ENCODE peak calls at places on chromosomes 4 and X, in six cellular contexts. X is HCT116, V is GM12891, O is IMR-90, P is ovary, H is stomach. N is an unnamed sample.

GRCh38 chrX:103774070-103774642 is 2.5 kb upstream of the PLP1 start:
- DNase-seq in X (peak), V (no peak), O (peak), P (no peak), H (no peak), N (no peak)

GRCh38 chr4:123986268-123986798 is 589.7 kb downstream of the SPRY1 start:
- DNase-seq in X (no peak), V (no peak), O (peak), P (peak), H (no peak), N (peak)

GRCh38 chrX:103629295-103630170 is 758 bp downstream of the TCEAL1 start:
- DNase-seq in X (no peak), V (no peak), O (peak), P (peak), H (peak), N (peak)

GRCh38 chr4:30776921-30777415 is 56.8 kb downstream of the PCDH7 start:
- DNase-seq in X (no peak), V (no peak), O (no peak), P (no peak), H (no peak), N (no peak)

GRCh38 chr4:146095091-146095690 is 80.3 kb upstream of the LSM6 start:
- DNase-seq in X (peak), V (no peak), O (peak), P (no peak), H (no peak), N (peak)

GRCh38 chrX:40130207-40130606 is 32.4 kb upstream of the BCOR start:
- DNase-seq in X (peak), V (no peak), O (peak), P (no peak), H (no peak), N (no peak)

GRCh38 chrX:38514014-38514854 is 47.1 kb upstream of the TSPAN7 start:
- DNase-seq in X (no peak), V (no peak), O (no peak), P (no peak), H (no peak), N (no peak)

GRCh38 chrX:18617351-18617750 is 54.6 kb downstream of the RS1 start:
- DNase-seq in X (peak), V (no peak), O (peak), P (no peak), H (no peak), N (peak)

GRCh38 chr4:52201705-52202104 is 150.6 kb downstream of the SPATA18 start:
- DNase-seq in X (no peak), V (no peak), O (no peak), P (no peak), H (no peak), N (no peak)

GRCh38 chr4:83855044-83855443 is 319.1 kb downstream of the GPAT3 start:
- DNase-seq in X (peak), V (no peak), O (peak), P (no peak), H (no peak), N (no peak)

GRCh38 chr4:35358001-35358584 is 886.2 kb downstream of the ARAP2 start:
- DNase-seq in X (peak), V (no peak), O (no peak), P (no peak), H (no peak), N (no peak)

GRCh38 chr4:97367878-97368277 is 775.4 kb downstream of the STPG2 start:
- DNase-seq in X (peak), V (no peak), O (no peak), P (no peak), H (no peak), N (no peak)

GRCh38 chr4:110005461-110006056 is 92.9 kb downstream of the EGF start:
- DNase-seq in X (peak), V (no peak), O (peak), P (no peak), H (no peak), N (no peak)

GRCh38 chr4:77500801-77501200 is 104.8 kb upstream of the CXCL13 start:
- DNase-seq in X (no peak), V (no peak), O (no peak), P (no peak), H (no peak), N (no peak)

GRCh38 chr4:54333657-54334056 is 104.6 kb downstream of the PDGFRA start:
- DNase-seq in X (no peak), V (no peak), O (no peak), P (no peak), H (no peak), N (no peak)

GRCh38 chrX:41435708-41436107 is 11.4 kb upstream of the NYX start:
- DNase-seq in X (no peak), V (no peak), O (no peak), P (no peak), H (no peak), N (no peak)

GRCh38 chr4:56086073-56086521 is 137.4 kb downstream of the CEP135 start:
- DNase-seq in X (no peak), V (no peak), O (no peak), P (no peak), H (no peak), N (peak)

GRCh38 chrX:41412261-41413167 is 34.6 kb upstream of the NYX start:
- DNase-seq in X (no peak), V (no peak), O (no peak), P (no peak), H (peak), N (peak)

GRCh38 chr4:23202712-23203247 is 510.0 kb downstream of the GBA3 start:
- DNase-seq in X (no peak), V (no peak), O (no peak), P (no peak), H (no peak), N (peak)

GRCh38 chr4:44145868-44146267 is 302.7 kb downstream of the KCTD8 start:
- DNase-seq in X (no peak), V (no peak), O (peak), P (no peak), H (no peak), N (no peak)

GRCh38 chr4:1500231-1500965 is 94.2 kb upstream of the NKX1-1 start:
- DNase-seq in X (no peak), V (no peak), O (no peak), P (no peak), H (no peak), N (no peak)

GRCh38 chrX:100687128-100687527 is 43.1 kb downstream of the SRPX2 start:
- DNase-seq in X (no peak), V (no peak), O (no peak), P (no peak), H (no peak), N (no peak)

GRCh38 chr4:182578402-182578801 is 335.2 kb downstream of the TENM3 start:
- DNase-seq in X (peak), V (no peak), O (peak), P (no peak), H (no peak), N (no peak)

GRCh38 chr4:146278986-146279385 is 64.6 kb downstream of the REELD1 start:
- DNase-seq in X (no peak), V (no peak), O (no peak), P (no peak), H (no peak), N (no peak)

GRCh38 chr4:63717384-63717783 is 691.9 kb downstream of the TECRL start:
- DNase-seq in X (no peak), V (no peak), O (no peak), P (no peak), H (no peak), N (no peak)

GRCh38 chr4:107561481-107561880 is 158.6 kb downstream of the PAPSS1 start:
- DNase-seq in X (no peak), V (no peak), O (no peak), P (no peak), H (no peak), N (no peak)

GRCh38 chrX:16870861-16871584 is 861 bp upstream of the RBBP7 start:
- DNase-seq in X (no peak), V (no peak), O (no peak), P (peak), H (peak), N (no peak)

GRCh38 chr4:24266951-24267577 is 317.3 kb downstream of the DHX15 start:
- DNase-seq in X (no peak), V (no peak), O (peak), P (no peak), H (no peak), N (no peak)

GRCh38 chrX:139203681-139204575 is 326.6 kb upstream of the F9 start:
- DNase-seq in X (no peak), V (peak), O (no peak), P (peak), H (peak), N (no peak)

GRCh38 chr4:15043226-15043625 is 40.9 kb downstream of the CPEB2 start:
- DNase-seq in X (peak), V (no peak), O (no peak), P (no peak), H (no peak), N (no peak)

GRCh38 chr4:75723117-75723801 is 1.1 kb upstream of the USO1 start:
- DNase-seq in X (no peak), V (no peak), O (peak), P (no peak), H (no peak), N (no peak)

GRCh38 chr4:155170569-155170968 is 37.9 kb upstream of the NPY2R start:
- DNase-seq in X (no peak), V (no peak), O (no peak), P (no peak), H (no peak), N (no peak)

GRCh38 chr4:150960818-150961217 is 54.3 kb downstream of the LRBA start:
- DNase-seq in X (no peak), V (peak), O (no peak), P (no peak), H (peak), N (no peak)

GRCh38 chrX:133232331-133232730 is 14.2 kb upstream of the TFDP3 start:
- DNase-seq in X (no peak), V (no peak), O (no peak), P (no peak), H (no peak), N (no peak)

GRCh38 chrX:54182864-54183613 is at the start of gene FAM120C:
- DNase-seq in X (peak), V (peak), O (peak), P (peak), H (peak), N (peak)
- TF ChIP-seq POLR2A in X (no peak), V (no peak), O (peak), P (no peak), H (no peak), N (peak)

GRCh38 chr4:48904541-48905142 is 1.9 kb downstream of the OCIAD2 start:
- DNase-seq in X (no peak), V (no peak), O (peak), P (no peak), H (no peak), N (no peak)

GRCh38 chr4:48908687-48909086 is 2.1 kb upstream of the OCIAD2 start:
- DNase-seq in X (no peak), V (no peak), O (no peak), P (no peak), H (no peak), N (no peak)

GRCh38 chr4:48905363-48906015 is 1.1 kb downstream of the OCIAD2 start:
- DNase-seq in X (no peak), V (no peak), O (peak), P (no peak), H (peak), N (peak)

GRCh38 chr4:48907706-48908477 is 1.3 kb upstream of the OCIAD2 start:
- DNase-seq in X (no peak), V (no peak), O (no peak), P (no peak), H (no peak), N (no peak)

GRCh38 chr4:48906283-48907173 is at the start of gene OCIAD2:
- DNase-seq in X (peak), V (peak), O (no peak), P (peak), H (peak), N (peak)
- TF ChIP-seq POLR2A in X (no peak), V (peak), O (no peak), P (no peak), H (no peak), N (peak)

DNA sequence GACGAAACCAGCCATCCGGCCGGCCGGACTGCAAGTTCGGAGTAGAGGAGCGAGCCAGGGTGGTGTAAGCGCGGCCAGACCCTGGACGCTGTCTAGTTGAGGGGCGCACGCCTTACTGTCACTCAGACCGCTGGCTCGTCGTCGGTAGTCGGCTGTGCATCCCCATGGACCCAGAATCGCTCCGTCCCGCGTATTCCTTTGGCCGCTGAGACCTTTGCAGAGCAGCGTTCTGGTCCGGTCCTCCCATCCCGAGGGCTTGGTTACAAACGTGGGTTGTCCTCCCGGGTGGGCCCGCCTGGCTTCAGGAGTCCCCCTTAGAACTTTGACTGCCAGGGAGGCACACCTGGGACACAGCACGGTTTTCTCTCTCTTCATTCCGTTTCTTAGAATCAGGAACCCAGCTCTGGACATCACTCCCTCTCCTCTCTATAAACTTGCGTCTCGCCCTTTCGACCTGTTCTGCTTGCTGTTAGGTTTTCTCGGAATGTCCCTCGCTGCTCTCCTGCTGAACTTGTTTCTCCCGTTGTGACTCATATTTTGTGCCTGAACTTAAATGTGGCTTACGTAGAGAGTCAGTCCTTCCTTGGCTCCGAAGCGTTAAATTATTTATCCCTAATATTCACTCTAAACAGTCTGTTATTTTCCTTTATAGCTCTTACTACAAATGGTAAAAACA is 682 bp downstream of the PGM2 start:
- DNase-seq in X (no peak), V (peak), O (peak), P (no peak), H (peak), N (peak)
- TF ChIP-seq POLR2A in X (no peak), V (no peak), O (peak), P (no peak), H (no peak), N (no peak)

DNA sequence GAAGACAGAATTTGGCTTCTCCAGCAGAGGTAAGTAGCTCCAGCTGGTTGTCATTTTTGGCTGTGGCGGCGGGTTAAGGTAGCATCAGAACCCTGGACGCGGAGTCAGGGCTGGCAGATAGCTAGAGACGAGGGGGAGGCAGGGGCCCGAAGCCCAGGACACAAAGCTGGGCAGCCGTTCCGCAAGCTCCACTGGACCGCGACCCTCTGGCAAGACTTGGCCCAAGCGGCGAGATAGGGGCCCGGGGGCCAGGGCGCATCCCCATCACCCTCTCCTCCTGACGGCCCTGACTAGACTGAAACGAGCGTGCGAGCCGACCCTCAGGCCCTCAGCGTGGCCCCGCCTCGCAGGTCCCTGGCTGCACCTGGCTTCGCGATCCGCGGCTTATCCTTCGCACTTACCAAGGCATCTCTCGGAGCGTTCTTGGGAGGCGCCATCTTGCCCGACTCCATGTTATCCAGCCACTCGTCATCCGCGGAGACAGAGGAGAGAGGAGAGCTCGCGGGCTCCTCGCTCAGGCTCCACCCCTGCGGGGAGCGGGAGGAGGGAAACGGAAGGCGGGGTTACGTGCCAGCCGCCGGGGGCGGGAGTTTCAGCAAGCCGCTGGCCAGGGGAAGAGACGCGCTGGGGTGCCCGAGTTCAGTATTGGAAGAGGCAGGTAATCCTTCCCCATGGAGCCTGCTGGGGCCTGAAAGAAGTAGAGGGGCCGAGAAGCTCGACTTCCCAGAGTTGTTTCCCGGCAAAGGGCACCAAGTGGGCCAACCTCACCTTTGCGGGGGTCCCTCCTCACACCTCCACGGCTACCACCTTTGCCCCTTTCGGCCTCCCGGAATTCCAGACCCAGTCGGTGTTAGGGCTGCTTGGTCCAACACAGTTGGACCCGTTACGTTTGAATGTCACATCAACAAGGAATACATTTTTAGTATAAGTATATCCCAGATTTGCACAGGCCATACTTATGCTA is at the start of gene TAF9B:
- DNase-seq in X (peak), V (peak), O (peak), P (peak), H (peak), N (peak)
- TF ChIP-seq POLR2A in X (no peak), V (peak), O (no peak), P (peak), H (no peak), N (peak)

GRCh38 chr4:147778942-147779341 is 47.1 kb downstream of the ARHGAP10 start:
- DNase-seq in X (no peak), V (no peak), O (no peak), P (no peak), H (no peak), N (no peak)
- TF ChIP-seq POLR2A in X (no peak), V (no peak), O (no peak), P (no peak), H (no peak), N (no peak)

GRCh38 chr4:25654971-25655963 is at the start of gene SLC34A2:
- DNase-seq in X (no peak), V (peak), O (no peak), P (no peak), H (peak), N (peak)
- TF ChIP-seq POLR2A in X (no peak), V (no peak), O (no peak), P (no peak), H (no peak), N (no peak)

DNA sequence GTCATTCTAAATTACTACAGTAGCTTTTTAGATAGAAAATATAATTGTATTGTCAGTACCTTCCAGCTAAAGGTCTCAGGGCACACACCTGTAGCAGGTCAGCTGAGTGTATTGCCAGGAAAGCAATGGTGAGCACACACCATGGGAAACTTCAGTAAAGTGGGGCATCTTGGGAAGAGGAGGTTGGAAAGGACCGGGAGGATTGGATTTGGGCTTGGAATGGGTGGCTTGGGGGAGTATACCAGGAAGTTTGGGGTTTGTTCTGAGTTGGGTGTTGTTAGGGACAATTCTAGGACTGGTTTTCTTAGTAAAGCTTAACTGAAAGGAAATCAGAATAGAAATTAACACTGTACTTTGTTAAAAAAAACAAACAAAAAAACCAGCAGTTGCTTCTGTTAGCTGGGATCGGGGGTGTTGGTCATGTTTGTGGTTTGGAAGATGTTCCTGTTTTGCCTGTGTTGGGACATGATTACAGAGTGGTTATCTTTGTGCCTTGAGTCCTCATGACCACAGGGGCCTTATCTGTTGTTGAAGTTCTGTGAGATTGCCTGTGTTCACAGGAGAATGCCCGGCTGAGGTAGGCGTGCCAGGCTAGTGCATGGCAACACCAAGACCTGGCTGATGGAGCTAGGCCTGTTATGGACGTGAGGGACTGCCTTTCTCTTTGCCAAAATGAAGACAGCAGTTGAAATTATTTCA is 35.1 kb downstream of the PRIMPOL start:
- DNase-seq in X (no peak), V (no peak), O (peak), P (no peak), H (peak), N (no peak)
- TF ChIP-seq POLR2A in X (no peak), V (no peak), O (no peak), P (no peak), H (no peak), N (no peak)

DNA sequence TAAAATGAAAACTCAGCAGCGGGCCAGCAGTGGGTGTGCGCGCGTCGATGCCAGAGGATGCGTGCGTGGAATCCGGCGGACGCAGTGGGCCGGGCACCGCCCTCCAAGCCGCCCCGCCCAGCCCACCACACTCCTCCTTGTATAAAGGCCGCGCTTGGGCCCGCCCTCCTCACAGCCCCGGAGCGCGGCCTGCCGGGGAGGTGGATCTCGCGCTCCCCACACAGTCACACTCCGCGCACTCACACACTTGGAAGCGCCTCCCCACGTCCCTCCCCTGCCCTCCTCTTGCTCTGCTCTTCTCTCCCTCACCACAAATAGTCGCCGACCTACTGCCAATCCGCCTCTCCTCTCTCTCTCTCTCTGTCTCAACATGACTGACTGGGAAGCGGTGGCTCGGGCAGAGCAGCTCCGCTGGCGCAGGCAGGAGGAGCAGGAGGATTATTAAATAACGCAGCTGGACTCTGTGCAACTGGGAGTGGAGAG is at the start of gene CCSER1:
- DNase-seq in X (peak), V (peak), O (peak), P (peak), H (peak), N (peak)
- TF ChIP-seq POLR2A in X (peak), V (peak), O (no peak), P (peak), H (no peak), N (peak)

GRCh38 chr4:10018818-10019438 is 2.4 kb downstream of the SLC2A9 start:
- DNase-seq in X (peak), V (peak), O (peak), P (peak), H (peak), N (peak)
- TF ChIP-seq POLR2A in X (peak), V (peak), O (peak), P (peak), H (no peak), N (peak)

GRCh38 chr4:2811830-2812599 is 19.1 kb downstream of the SH3BP2 start:
- DNase-seq in X (peak), V (peak), O (peak), P (peak), H (peak), N (peak)
- TF ChIP-seq POLR2A in X (peak), V (peak), O (no peak), P (no peak), H (no peak), N (peak)